ENCODE peak calls at places on chromosomes 11 and 22, in six cellular contexts. D is K562, I is HFF-Myc, B is AG09319, S is tibial artery, T is sigmoid colon. R is an unnamed sample.

GRCh38 chr22:38137876-38138687 is 27.6 kb upstream of the BAIAP2L2 start:
- DNase-seq in I (no peak), D (no peak), S (peak; percentile 29), T (peak; percentile 50), B (no peak), R (no peak)

GRCh38 chr11:132866783-132867545 is 665.3 kb downstream of the OPCML start:
- DNase-seq in S (no peak), D (no peak), I (no peak), T (no peak), B (no peak), R (no peak)

GRCh38 chr11:2194877-2195755 is 23.5 kb upstream of the TH start:
- DNase-seq in S (no peak), I (no peak), T (no peak), B (no peak), D (peak; percentile 79), R (peak; percentile 74)

GRCh38 chr11:11035331-11035730 is 177.5 kb upstream of the ZBED5 start:
- DNase-seq in S (no peak), D (no peak), T (no peak), I (no peak), B (no peak), R (no peak)

GRCh38 chr22:48054596-48054995 is 1292.1 kb downstream of the TBC1D22A start:
- DNase-seq in I (no peak), T (no peak), D (no peak), B (no peak), S (no peak), R (no peak)

GRCh38 chr11:75277211-75277805 is 36.7 kb downstream of the TPBGL start:
- DNase-seq in S (peak; percentile 31), D (no peak), B (no peak), T (peak; percentile 50), I (no peak), R (no peak)

GRCh38 chr22:41197808-41198585 is 7.1 kb upstream of the L3MBTL2 start:
- DNase-seq in B (no peak), I (no peak), D (peak; percentile 29), S (no peak), T (no peak), R (no peak)

GRCh38 chr11:87228820-87229219 is 191.1 kb downstream of the TMEM135 start:
- DNase-seq in S (no peak), I (no peak), T (no peak), B (no peak), D (no peak), R (no peak)

DNA sequence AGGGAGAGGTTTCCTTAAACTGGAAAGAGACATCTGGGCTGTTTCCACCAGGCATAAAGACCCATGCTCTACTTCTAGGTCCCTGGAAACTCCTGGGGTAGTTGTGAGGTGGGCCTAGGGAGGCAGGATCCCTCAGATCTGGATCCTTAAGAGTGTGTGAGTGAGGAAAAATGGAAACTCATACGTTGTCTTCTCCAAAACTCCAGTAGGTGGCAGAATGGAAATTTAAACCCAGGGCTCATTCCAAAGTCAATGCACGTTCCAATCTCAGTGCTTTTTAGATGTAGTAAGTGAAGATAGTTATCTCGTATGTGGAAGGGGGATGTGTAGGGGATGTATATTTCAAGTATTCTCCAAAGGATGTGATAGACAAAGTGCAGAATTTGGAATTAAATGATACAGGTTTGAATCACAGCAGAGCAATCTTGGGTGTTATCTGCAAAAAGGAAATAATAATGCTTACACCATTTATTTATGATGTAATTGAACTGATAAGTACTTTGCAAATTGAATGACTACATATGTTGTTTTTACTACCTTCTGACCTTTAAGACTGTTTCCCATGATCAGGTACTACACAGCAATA is 13.1 kb upstream of the MMP1 start:
- DNase-seq in S (no peak), I (peak; percentile 31), D (no peak), T (no peak), B (no peak), R (no peak)
- TF ChIP-seq CTCF in S (peak; percentile 17), I (peak; percentile 56), D (peak; percentile 26), T (no peak), B (peak; percentile 62), R (peak; percentile 56)

DNA sequence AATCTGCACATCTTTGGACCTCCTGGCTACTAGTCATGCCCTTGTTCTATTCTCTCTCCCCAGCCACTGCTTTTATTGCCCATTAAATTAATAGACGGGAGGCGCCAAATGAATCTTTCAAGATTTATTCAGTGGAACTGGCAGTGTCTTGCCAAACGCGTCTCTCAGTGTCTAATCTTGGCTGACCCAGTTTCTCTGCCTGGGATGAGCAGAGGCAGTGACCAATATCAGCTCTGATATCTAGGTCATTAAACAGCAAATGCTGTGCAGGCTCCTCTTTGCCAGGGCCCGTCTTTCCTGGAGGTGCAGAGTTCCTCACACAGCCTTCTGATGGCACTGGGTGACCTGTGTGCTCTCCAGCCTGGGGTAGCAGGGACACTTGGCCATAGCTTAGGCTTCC is 74.0 kb downstream of the TRAF6 start:
- DNase-seq in I (no peak), D (no peak), T (no peak), S (no peak), B (no peak), R (no peak)
- TF ChIP-seq CTCF in I (no peak), D (no peak), T (no peak), S (no peak), B (no peak), R (no peak)

GRCh38 chr11:111285205-111286079 is 12.9 kb upstream of the POU2AF3 start:
- DNase-seq in D (no peak), I (no peak), S (no peak), T (no peak), B (no peak), R (no peak)
- TF ChIP-seq CTCF in D (no peak), I (no peak), S (no peak), T (no peak), B (no peak), R (no peak)

GRCh38 chr11:119486691-119487259 is 63.8 kb upstream of the THY1 start:
- DNase-seq in S (peak; percentile 37), I (no peak), T (peak; percentile 40), D (no peak), B (no peak), R (no peak)

GRCh38 chr11:119483341-119483880 is 60.4 kb upstream of the THY1 start:
- DNase-seq in B (no peak), D (no peak), S (peak; percentile 48), I (no peak), T (no peak), R (no peak)

GRCh38 chr11:119483881-119484371 is 61.0 kb upstream of the THY1 start:
- DNase-seq in T (peak; percentile 41), I (no peak), B (no peak), D (no peak), S (peak; percentile 50), R (no peak)

GRCh38 chr11:119486016-119486415 is 63.0 kb upstream of the THY1 start:
- DNase-seq in S (no peak), D (no peak), B (no peak), I (no peak), T (no peak), R (no peak)

GRCh38 chr11:119484741-119485605 is 62.0 kb upstream of the THY1 start:
- DNase-seq in T (peak; percentile 57), B (no peak), I (no peak), S (peak; percentile 59), D (peak; percentile 39), R (no peak)
- TF ChIP-seq CTCF in T (no peak), B (no peak), I (peak; percentile 23), S (no peak), D (peak; percentile 15), R (peak; percentile 47)